ENCODE peak calls at places on chromosomes 13 and 19, in seven cellular contexts. X is Caki2, P is NCI-H446 treated with DMSO at 0.1 percent for 48 hours, N is GM23248, C is bronchial epithelial cell, G is fibroblast of the conjunctiva, Z is GM03348. B is an unnamed sample.

GRCh38 chr13:50521750-50522149 is 321.7 kb downstream of the DLEU7 start:
- DNase-seq in G (peak), C (peak), Z (peak), N (peak), P (peak), X (peak), B (no peak)

GRCh38 chr13:75384881-75385707 is 96.9 kb downstream of the TBC1D4 start:
- DNase-seq in C (no peak), X (no peak), P (no peak), G (no peak), Z (no peak), N (no peak), B (no peak)

GRCh38 chr19:15288146-15288963 is 44.0 kb downstream of the BRD4 start:
- DNase-seq in C (no peak), G (no peak), Z (peak), P (peak), N (peak), X (no peak), B (no peak)

GRCh38 chr19:20235156-20235555 is 68.1 kb downstream of the ZNF486 start:
- DNase-seq in X (no peak), C (no peak), N (no peak), Z (no peak), P (no peak), G (no peak), B (no peak)

GRCh38 chr13:25901460-25902376 is 150.1 kb downstream of the SHISA2 start:
- DNase-seq in Z (no peak), N (no peak), G (peak), C (peak), X (peak), P (no peak), B (peak)

GRCh38 chr13:33119886-33120543 is 103.8 kb downstream of the KL start:
- DNase-seq in P (no peak), Z (no peak), C (peak), G (no peak), X (no peak), N (peak), B (peak)

GRCh38 chr13:94324409-94325147 is 154.9 kb downstream of the DCT start:
- DNase-seq in C (no peak), G (no peak), P (no peak), Z (no peak), X (no peak), N (no peak), B (no peak)

GRCh38 chr19:21483589-21484170 is 21.7 kb upstream of the ZNF429 start:
- DNase-seq in N (peak), G (no peak), Z (no peak), P (no peak), X (no peak), C (no peak), B (no peak)

GRCh38 chr13:97224544-97225324 is 2.6 kb downstream of the MBNL2 start:
- DNase-seq in C (peak), Z (peak), G (no peak), P (no peak), X (peak), N (peak), B (no peak)

GRCh38 chr13:29771247-29771646 is 79.2 kb downstream of the UBL3 start:
- DNase-seq in C (peak), N (peak), P (no peak), Z (no peak), X (peak), G (peak), B (peak)

GRCh38 chr19:58021541-58022282 is 12.1 kb upstream of the ZSCAN1 start:
- DNase-seq in Z (peak), X (no peak), N (peak), P (no peak), G (peak), C (peak), B (no peak)

GRCh38 chr19:4206818-4207484 is 22.4 kb upstream of the EBI3 start:
- DNase-seq in X (no peak), G (no peak), Z (peak), P (peak), N (peak), C (no peak), B (no peak)

GRCh38 chr13:91346848-91347211 is 657 bp upstream of the MIR17HG start:
- DNase-seq in P (no peak), C (peak), Z (no peak), N (peak), X (no peak), G (no peak), B (no peak)

GRCh38 chr19:48685583-48685982 is 10.2 kb upstream of the FUT2 start:
- DNase-seq in N (no peak), C (peak), G (no peak), Z (no peak), X (peak), P (no peak), B (no peak)

GRCh38 chr13:26555413-26555812 is 2.1 kb upstream of the WASF3 start:
- DNase-seq in N (no peak), Z (no peak), G (no peak), X (no peak), P (no peak), C (no peak), B (no peak)

GRCh38 chr13:40933508-40933907 is 85.6 kb downstream of the ELF1 start:
- DNase-seq in C (no peak), P (no peak), N (no peak), G (no peak), X (no peak), Z (no peak), B (no peak)

B was measured in foreskin keratinocyte.